ENCODE peak calls at places on chromosomes 2 and 18, in nine cellular contexts. E is cardiac muscle cell; M is amygdala; L is left colon; I is MV-4-11; T is stimulated activated CD4-positive, alpha-beta T cell treated with anti-CD3 and anti-CD28 coated beads, Interleukin-1b, Interleukin-23, amount 100 ng/mL, for 4 hours; C is NCI-H1048; S is amniotic stem cell; G is islet precursor cell. P is an unnamed sample.

GRCh38 chr2:146576301-146576700 is 1268.5 kb upstream of the ACVR2A start:
- DNase-seq in E (no peak), M (no peak), L (no peak), I (no peak), T (no peak), C (no peak), S (no peak), G (no peak), P (no peak)

GRCh38 chr2:97736608-97737330 is 23.4 kb downstream of the ZAP70 start:
- DNase-seq in E (no peak), M (no peak), L (no peak), I (no peak), T (no peak), C (no peak), S (no peak), G (no peak), P (no peak)

GRCh38 chr2:27000995-27001394 is 30.6 kb downstream of the MAPRE3 start:
- DNase-seq in E (no peak), M (no peak), L (no peak), I (no peak), T (no peak), C (no peak), S (no peak), G (no peak), P (no peak)

GRCh38 chr2:145350011-145350410 is 830.1 kb upstream of the ZEB2 start:
- DNase-seq in E (no peak), M (no peak), L (no peak), I (no peak), T (no peak), C (no peak), S (peak; percentile 40), G (no peak), P (no peak)

GRCh38 chr2:105853354-105854088 is 108.8 kb downstream of the NCK2 start:
- DNase-seq in E (no peak), M (no peak), L (no peak), I (no peak), T (no peak), C (no peak), S (no peak), G (peak; percentile 88), P (no peak)

GRCh38 chr2:197113221-197113831 is 186.8 kb upstream of the PGAP1 start:
- DNase-seq in E (peak; percentile 42), M (no peak), L (no peak), I (peak; percentile 74), T (no peak), C (no peak), S (peak; percentile 23), G (no peak), P (no peak)

GRCh38 chr2:105796131-105796638 is 51.5 kb downstream of the NCK2 start:
- DNase-seq in E (no peak), M (no peak), L (no peak), I (peak; percentile 88), T (no peak), C (no peak), S (no peak), G (no peak), P (no peak)

GRCh38 chr2:209189893-209190292 is 234.0 kb upstream of the MAP2 start:
- DNase-seq in E (no peak), M (no peak), L (no peak), I (no peak), T (no peak), C (no peak), S (no peak), G (no peak), P (no peak)

GRCh38 chr18:34352385-34353163 is 127.9 kb upstream of the NOL4 start:
- DNase-seq in E (peak; percentile 18), M (no peak), L (no peak), I (no peak), T (no peak), C (no peak), S (no peak), G (no peak), P (peak; percentile 88)

GRCh38 chr2:71611781-71612545 is 158.6 kb downstream of the DYSF start:
- DNase-seq in E (no peak), M (no peak), L (no peak), I (no peak), T (no peak), C (no peak), S (no peak), G (no peak), P (no peak)

GRCh38 chr2:9975328-9975727 is 23.8 kb downstream of the GRHL1 start:
- DNase-seq in E (no peak), M (no peak), L (peak; percentile 28), I (no peak), T (no peak), C (no peak), S (no peak), G (no peak), P (no peak)

GRCh38 chr2:68196120-68196716 is 38.5 kb downstream of the PNO1 start:
- DNase-seq in E (peak; percentile 52), M (no peak), L (peak; percentile 19), I (peak; percentile 15), T (no peak), C (no peak), S (no peak), G (no peak), P (no peak)

GRCh38 chr2:180933332-180933731 is 47.1 kb upstream of the UBE2E3 start:
- DNase-seq in E (no peak), M (no peak), L (no peak), I (peak; percentile 17), T (no peak), C (no peak), S (no peak), G (no peak), P (no peak)

GRCh38 chr2:46695283-46695682 is 215.9 kb downstream of the TMEM247 start:
- DNase-seq in E (no peak), M (no peak), L (no peak), I (peak; percentile 65), T (no peak), C (no peak), S (no peak), G (no peak), P (no peak)